ENCODE peak calls at places on chromosomes 11 and 22, in nine cellular contexts. D, O, X, E, S, I, M, G and F are unnamed samples.

GRCh38 chr11:111734383-111735261 is 31.6 kb downstream of the PPP2R1B start:
- DNase-seq in D (no peak), O (no peak), X (no peak), E (no peak), S (no peak), I (no peak), M (no peak), G (no peak), F (no peak)

GRCh38 chr11:62552931-62553838 is 6.6 kb upstream of the AHNAK start:
- DNase-seq in D (peak), O (peak), X (no peak), E (peak), S (peak), I (peak), M (no peak), G (peak), F (peak)

GRCh38 chr11:4203603-4204360 is 109.2 kb downstream of the RRM1 start:
- DNase-seq in D (no peak), O (no peak), X (no peak), E (no peak), S (no peak), I (peak), M (no peak), G (no peak), F (no peak)

GRCh38 chr11:235180-235997 is 753 bp downstream of the SIRT3 start:
- DNase-seq in D (no peak), O (no peak), X (no peak), E (no peak), S (no peak), I (no peak), M (peak), G (no peak), F (peak)

GRCh38 chr11:118979434-118979833 is 7.9 kb downstream of the FOXR1 start:
- DNase-seq in D (no peak), O (no peak), X (no peak), E (no peak), S (no peak), I (peak), M (no peak), G (no peak), F (no peak)

GRCh38 chr11:34394771-34395300 is 37.0 kb upstream of the ABTB2 start:
- DNase-seq in D (no peak), O (no peak), X (no peak), E (no peak), S (no peak), I (no peak), M (no peak), G (no peak), F (peak)

GRCh38 chr11:19121646-19122045 is 4.7 kb downstream of the ZDHHC13 start:
- DNase-seq in D (no peak), O (no peak), X (no peak), E (peak), S (no peak), I (no peak), M (no peak), G (no peak), F (peak)

GRCh38 chr22:37462983-37463382 is 23.2 kb downstream of the MFNG start:
- DNase-seq in D (no peak), O (peak), X (no peak), E (peak), S (peak), I (no peak), M (no peak), G (no peak), F (peak)

GRCh38 chr11:92057849-92058442 is 166.7 kb upstream of the FAT3 start:
- DNase-seq in D (no peak), O (no peak), X (no peak), E (no peak), S (no peak), I (no peak), M (no peak), G (no peak), F (no peak)

GRCh38 chr11:10301656-10302293 is 3.1 kb upstream of the ADM start:
- DNase-seq in D (no peak), O (peak), X (no peak), E (peak), S (no peak), I (no peak), M (no peak), G (no peak), F (no peak)

GRCh38 chr11:105004021-105004420 is 18.9 kb downstream of the CASP5 start:
- DNase-seq in D (no peak), O (no peak), X (no peak), E (no peak), S (no peak), I (no peak), M (no peak), G (no peak), F (no peak)

GRCh38 chr22:31998784-31999435 is 44.2 kb upstream of the SLC5A1 start:
- DNase-seq in D (no peak), O (no peak), X (no peak), E (no peak), S (no peak), I (no peak), M (no peak), G (no peak), F (no peak)

GRCh38 chr11:80417681-80418080 is 976.9 kb upstream of the TENM4 start:
- DNase-seq in D (no peak), O (peak), X (no peak), E (peak), S (no peak), I (no peak), M (no peak), G (no peak), F (peak)

GRCh38 chr11:126918556-126918955 is 82.0 kb downstream of the KIRREL3 start:
- DNase-seq in D (no peak), O (no peak), X (no peak), E (peak), S (no peak), I (no peak), M (no peak), G (no peak), F (no peak)

GRCh38 chr11:96155627-96156378 is 187.2 kb downstream of the MAML2 start:
- DNase-seq in D (peak), O (peak), X (no peak), E (peak), S (peak), I (peak), M (peak), G (no peak), F (peak)

GRCh38 chr11:21133722-21134121 is 464.3 kb downstream of the NELL1 start:
- DNase-seq in D (no peak), O (no peak), X (no peak), E (no peak), S (no peak), I (no peak), M (no peak), G (no peak), F (no peak)

GRCh38 chr11:17563961-17564686 is 17.1 kb downstream of the OTOG start:
- DNase-seq in D (no peak), O (no peak), X (peak), E (no peak), S (no peak), I (no peak), M (no peak), G (no peak), F (no peak)

GRCh38 chr22:35918466-35918865 is 110.2 kb downstream of the RBFOX2 start:
- DNase-seq in D (no peak), O (no peak), X (no peak), E (no peak), S (no peak), I (no peak), M (no peak), G (no peak), F (no peak)

GRCh38 chr22:45696227-45696626 is 24.6 kb downstream of the ATXN10 start:
- DNase-seq in D (no peak), O (no peak), X (no peak), E (no peak), S (no peak), I (no peak), M (no peak), G (no peak), F (no peak)

GRCh38 chr11:37942081-37942480 is 1344.0 kb upstream of the RAG2 start:
- DNase-seq in D (no peak), O (peak), X (no peak), E (no peak), S (no peak), I (no peak), M (no peak), G (no peak), F (peak)

GRCh38 chr11:38598413-38598812 is 2000.4 kb upstream of the RAG2 start:
- DNase-seq in D (no peak), O (no peak), X (no peak), E (no peak), S (no peak), I (no peak), M (no peak), G (no peak), F (no peak)

GRCh38 chr11:64900263-64900678 is 16.7 kb downstream of the ATG2A start:
- DNase-seq in D (no peak), O (peak), X (no peak), E (peak), S (peak), I (no peak), M (peak), G (peak), F (peak)